ENCODE peak calls at places on chromosomes 7 and 10, in four cellular contexts. Q is cerebellar cortex, T is transverse colon, G is mesendoderm. N is an unnamed sample.

GRCh38 chr10:82737556-82737955 is 862.6 kb downstream of the NRG3 start:
- DNase-seq in Q (no peak), T (no peak), G (peak), N (no peak)

GRCh38 chr7:73517241-73517995 is 4.7 kb downstream of the BAZ1B start:
- DNase-seq in Q (no peak), T (peak), G (peak), N (no peak)

GRCh38 chr7:30594540-30595460 is at the start of gene GARS1:
- DNase-seq in Q (peak), T (peak), G (peak), N (peak)

GRCh38 chr7:87567052-87567451 is 33.6 kb downstream of the ABCB1 start:
- DNase-seq in Q (no peak), T (no peak), G (no peak), N (no peak)

GRCh38 chr10:93469454-93469853 is 12.7 kb downstream of the MYOF start:
- DNase-seq in Q (no peak), T (no peak), G (no peak), N (no peak)

GRCh38 chr10:96606946-96607345 is 20.1 kb upstream of the TM9SF3 start:
- DNase-seq in Q (no peak), T (no peak), G (peak), N (no peak)

GRCh38 chr10:131178956-131179355 is 132.6 kb downstream of the TCERG1L start:
- DNase-seq in Q (no peak), T (no peak), G (no peak), N (no peak)

GRCh38 chr10:43946445-43946844 is 297.8 kb upstream of the ZNF32 start:
- DNase-seq in Q (no peak), T (no peak), G (no peak), N (no peak)

GRCh38 chr7:80934286-80934685 is 15.4 kb upstream of the SEMA3C start:
- DNase-seq in Q (no peak), T (no peak), G (no peak), N (no peak)

GRCh38 chr7:134553976-134554375 is 5.1 kb downstream of the AKR1B15 start:
- DNase-seq in Q (peak), T (no peak), G (peak), N (no peak)

GRCh38 chr7:16933296-16934248 is 51.8 kb upstream of the AGR3 start:
- DNase-seq in Q (no peak), T (no peak), G (no peak), N (no peak)

N was measured in left colon.